ENCODE peak calls at places on chromosome 19, in six cellular contexts. O is cardiac muscle cell, W is fibroblast of pulmonary artery, K is GM20000, A is fibroblast of villous mesenchyme, M is BE2C. R is an unnamed sample.

GRCh38 chr19:38391911-38392464 is 3.5 kb downstream of the SPRED3 start:
- DNase-seq in O (no peak), W (no peak), K (no peak), A (no peak), M (no peak), R (no peak)

GRCh38 chr19:23698711-23699520 is 11.9 kb upstream of the ZNF675 start:
- DNase-seq in O (peak), W (no peak), K (no peak), A (no peak), M (peak), R (peak)

GRCh38 chr19:7902796-7903243 is 857 bp upstream of the MAP2K7 start:
- DNase-seq in O (no peak), W (no peak), K (no peak), A (no peak), M (no peak), R (no peak)

GRCh38 chr19:4910594-4911273 is 1.4 kb downstream of the UHRF1 start:
- DNase-seq in O (no peak), W (peak), K (peak), A (peak), M (no peak), R (peak)

GRCh38 chr19:36417752-36418286 is 625 bp downstream of the ZFP82 start:
- DNase-seq in O (no peak), W (no peak), K (no peak), A (no peak), M (peak), R (no peak)

GRCh38 chr19:8806661-8807060 is 25.4 kb downstream of the ZNF558 start:
- DNase-seq in O (no peak), W (no peak), K (no peak), A (no peak), M (no peak), R (no peak)

GRCh38 chr19:47445937-47446402 is 25.7 kb downstream of the SLC8A2 start:
- DNase-seq in O (peak), W (peak), K (no peak), A (peak), M (peak), R (no peak)

GRCh38 chr19:38691938-38692457 is 44.5 kb downstream of the ACTN4 start:
- DNase-seq in O (no peak), W (peak), K (no peak), A (peak), M (peak), R (peak)

GRCh38 chr19:3459322-3459881 is 20.9 kb downstream of the SMIM24 start:
- DNase-seq in O (peak), W (peak), K (no peak), A (peak), M (no peak), R (peak)

GRCh38 chr19:46773018-46773399 is 15.4 kb downstream of the SLC1A5 start:
- DNase-seq in O (no peak), W (no peak), K (no peak), A (no peak), M (no peak), R (no peak)

GRCh38 chr19:4124638-4125037 is 716 bp upstream of the MAP2K2 start:
- DNase-seq in O (no peak), W (no peak), K (no peak), A (no peak), M (no peak), R (no peak)

GRCh38 chr19:23787106-23787505 is 28.4 kb upstream of the ZNF681 start:
- DNase-seq in O (no peak), W (peak), K (no peak), A (peak), M (no peak), R (no peak)

GRCh38 chr19:45121827-45122345 is 28.9 kb downstream of the PPP1R37 start:
- DNase-seq in O (no peak), W (no peak), K (no peak), A (no peak), M (no peak), R (no peak)

GRCh38 chr19:13033244-13033643 is 38.0 kb downstream of the NFIX start:
- DNase-seq in O (no peak), W (no peak), K (no peak), A (no peak), M (no peak), R (no peak)
- TF ChIP-seq CTCF in O (peak), W (peak), K (no peak), A (peak), M (peak), R (no peak)

GRCh38 chr19:35074426-35075201 is 33.1 kb downstream of the HPN start:
- DNase-seq in O (no peak), W (no peak), K (no peak), A (no peak), M (no peak), R (no peak)

GRCh38 chr19:35073516-35073915 is 32.0 kb downstream of the HPN start:
- DNase-seq in O (no peak), W (no peak), K (no peak), A (no peak), M (no peak), R (no peak)

GRCh38 chr19:35076026-35076370 is 34.5 kb downstream of the HPN start:
- DNase-seq in O (no peak), W (no peak), K (no peak), A (no peak), M (no peak), R (no peak)

GRCh38 chr19:35075202-35076025 is 33.9 kb downstream of the HPN start:
- DNase-seq in O (no peak), W (no peak), K (no peak), A (no peak), M (no peak), R (no peak)

GRCh38 chr19:35073941-35074340 is 32.4 kb downstream of the HPN start:
- DNase-seq in O (no peak), W (no peak), K (no peak), A (no peak), M (no peak), R (no peak)
- TF ChIP-seq CTCF in O (no peak), W (no peak), K (no peak), A (no peak), M (no peak), R (no peak)

DNA sequence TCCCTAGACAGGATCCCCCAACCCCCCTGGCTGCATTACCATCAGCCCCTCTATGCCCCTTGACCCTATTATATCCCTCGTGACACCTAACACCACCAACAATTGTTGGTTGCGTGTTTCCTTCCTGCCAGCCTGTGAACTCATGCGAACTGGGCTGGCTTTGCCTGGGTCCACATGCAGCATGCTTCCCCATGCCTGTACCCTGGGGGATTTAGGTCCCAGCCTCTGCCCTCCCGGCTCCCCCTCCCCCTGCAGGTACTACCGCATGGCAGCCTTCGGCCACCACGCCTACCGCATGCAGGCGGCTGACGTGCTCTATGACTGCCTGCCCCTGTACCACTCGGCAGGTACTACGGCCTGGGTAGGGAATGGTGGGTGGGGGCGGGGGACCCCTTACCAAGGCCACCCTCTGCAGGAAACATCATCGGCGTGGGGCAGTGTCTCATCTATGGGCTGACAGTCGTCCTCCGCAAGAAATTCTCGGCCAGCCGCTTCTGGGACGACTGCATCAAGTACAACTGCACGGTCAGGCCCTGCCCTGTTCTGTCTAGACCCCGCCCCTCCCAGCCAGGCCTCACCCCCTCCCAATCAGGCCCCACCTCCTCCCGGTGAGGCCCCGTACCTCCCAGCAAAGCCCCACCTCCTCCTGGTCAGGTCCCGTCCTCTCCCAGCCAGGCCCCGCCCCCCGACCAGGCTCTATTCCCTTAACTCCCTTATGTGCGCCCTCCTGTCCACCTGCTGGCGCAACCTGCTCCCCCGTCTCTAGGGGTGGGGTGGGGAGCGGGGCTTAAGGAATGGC is 18.5 kb downstream of the SLC27A1 start:
- DNase-seq in O (peak), W (peak), K (peak), A (no peak), M (peak), R (peak)
- TF ChIP-seq CTCF in O (no peak), W (no peak), K (peak), A (no peak), M (no peak), R (no peak)

GRCh38 chr19:14094854-14095253 is 4.3 kb upstream of the SAMD1 start:
- DNase-seq in O (no peak), W (no peak), K (no peak), A (no peak), M (no peak), R (no peak)

GRCh38 chr19:14093117-14093784 is 2.7 kb upstream of the SAMD1 start:
- DNase-seq in O (no peak), W (no peak), K (no peak), A (no peak), M (no peak), R (no peak)

GRCh38 chr19:14101003-14101545 is 10.5 kb upstream of the SAMD1 start:
- DNase-seq in O (no peak), W (no peak), K (no peak), A (no peak), M (no peak), R (no peak)

GRCh38 chr19:14096272-14096992 is 5.9 kb upstream of the SAMD1 start:
- DNase-seq in O (no peak), W (no peak), K (no peak), A (no peak), M (no peak), R (no peak)

GRCh38 chr19:14097532-14098151 is 7.1 kb upstream of the SAMD1 start:
- DNase-seq in O (no peak), W (no peak), K (no peak), A (no peak), M (no peak), R (no peak)
- TF ChIP-seq CTCF in O (peak), W (peak), K (no peak), A (peak), M (peak), R (peak)

GRCh38 chr19:43667524-43668405 is 2.2 kb downstream of the PLAUR start:
- DNase-seq in O (no peak), W (no peak), K (no peak), A (no peak), M (no peak), R (peak)

GRCh38 chr19:43664008-43664407 is 6.0 kb downstream of the PLAUR start:
- DNase-seq in O (no peak), W (no peak), K (no peak), A (no peak), M (no peak), R (no peak)

GRCh38 chr19:43660301-43660700 is 9.7 kb downstream of the PLAUR start:
- DNase-seq in O (no peak), W (no peak), K (no peak), A (no peak), M (no peak), R (no peak)

GRCh38 chr19:43658001-43658400 is 12.0 kb downstream of the PLAUR start:
- DNase-seq in O (no peak), W (no peak), K (no peak), A (no peak), M (no peak), R (no peak)

DNA sequence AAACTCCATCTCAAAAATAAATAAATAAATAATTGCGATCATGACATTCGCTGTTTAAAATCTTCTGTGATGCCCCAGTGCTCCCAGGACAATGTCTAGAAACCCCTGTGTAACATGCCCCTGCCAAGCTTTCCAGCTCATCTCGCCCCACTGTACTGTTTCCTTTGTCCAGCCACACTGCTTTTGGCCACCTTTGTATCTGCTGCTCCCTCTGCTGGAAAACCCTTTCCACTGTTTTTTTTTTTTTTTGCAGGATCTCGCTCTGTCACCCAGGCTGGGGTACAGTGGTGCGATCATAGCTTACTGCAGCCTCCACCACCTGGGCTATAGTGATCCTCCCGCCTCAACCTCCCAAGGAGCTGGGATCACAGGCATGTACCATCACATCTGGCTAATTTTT is 7.5 kb downstream of the PLAUR start:
- DNase-seq in O (peak), W (peak), K (no peak), A (no peak), M (no peak), R (no peak)
- TF ChIP-seq CTCF in O (peak), W (peak), K (no peak), A (peak), M (peak), R (peak)

GRCh38 chr19:10871711-10872550 is 578 bp downstream of the CARM1 start:
- DNase-seq in O (peak), W (no peak), K (peak), A (no peak), M (peak), R (no peak)
- TF ChIP-seq CTCF in O (peak), W (no peak), K (no peak), A (peak), M (no peak), R (no peak)

DNA sequence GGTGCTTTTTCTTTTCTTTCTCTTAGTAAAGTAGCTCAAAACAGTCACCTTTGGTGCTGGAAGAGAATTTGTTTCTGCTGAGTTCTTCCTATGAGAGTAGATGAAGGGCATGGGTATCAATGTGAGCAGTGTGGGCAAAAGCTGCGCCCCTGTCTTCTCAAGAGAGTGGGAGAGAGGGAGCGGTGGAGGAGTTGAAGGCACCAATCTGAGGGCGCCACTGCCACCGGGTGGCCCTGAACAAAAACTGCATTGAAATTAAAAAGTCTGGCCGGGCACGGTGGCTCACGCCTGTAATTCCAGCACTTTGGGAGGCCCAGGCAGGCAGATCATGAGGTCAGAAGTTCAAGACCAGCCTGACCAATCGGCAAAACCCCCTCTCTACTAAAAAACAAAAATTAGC is 28.7 kb upstream of the EPHX3 start:
- DNase-seq in O (no peak), W (peak), K (no peak), A (no peak), M (no peak), R (no peak)
- TF ChIP-seq CTCF in O (peak), W (peak), K (no peak), A (peak), M (peak), R (no peak)

DNA sequence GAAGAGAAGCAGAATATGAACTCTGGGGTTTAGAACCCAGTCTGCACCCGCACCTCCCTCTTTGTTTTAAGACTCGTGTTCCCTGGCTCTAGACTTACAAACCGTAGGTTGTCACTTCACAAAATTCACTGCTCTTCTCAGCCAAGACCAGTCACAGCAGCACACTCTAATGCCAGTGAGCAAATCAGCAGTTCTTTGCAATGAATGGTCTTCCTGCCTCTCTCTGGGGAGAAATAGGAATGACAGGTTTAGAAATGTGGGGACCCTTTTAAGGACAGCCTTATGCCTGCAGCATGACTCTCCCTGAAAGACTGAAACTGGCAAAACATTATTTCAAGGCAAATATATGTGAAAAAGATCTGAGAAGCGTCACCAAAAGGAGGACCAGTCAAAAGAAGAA is 156.9 kb downstream of the KCTD15 start:
- DNase-seq in O (no peak), W (peak), K (no peak), A (no peak), M (no peak), R (no peak)
- TF ChIP-seq CTCF in O (no peak), W (no peak), K (no peak), A (no peak), M (no peak), R (no peak)

GRCh38 chr19:18940791-18941627 is at the start of gene HOMER3:
- DNase-seq in O (peak), W (peak), K (peak), A (peak), M (peak), R (peak)
- TF ChIP-seq CTCF in O (peak), W (peak), K (peak), A (peak), M (no peak), R (peak)